ENCODE peak calls at places on chromosome 13, in six cellular contexts. Q is GM12891, Y is H1, P is GM12878, T is K562, F is HepG2. D is an unnamed sample.
A peak's percentile ranks its signal among the peaks of the same experiment; 100 is the strongest.

GRCh38 chr13:104310861-104311260 is 1244.6 kb upstream of the SLC10A2 start:
- DNase-seq in Q (no peak), Y (no peak), P (no peak), T (no peak), F (no peak), D (no peak)

GRCh38 chr13:98947925-98948324 is 29.9 kb downstream of the DOCK9 start:
- DNase-seq in Q (no peak), Y (no peak), P (no peak), T (no peak), F (no peak), D (no peak)

GRCh38 chr13:30739646-30740642 is 4.6 kb downstream of the ALOX5AP start:
- DNase-seq in Q (no peak), Y (no peak), P (peak; percentile 76), T (no peak), F (no peak), D (peak; percentile 35)

GRCh38 chr13:41645313-41645712 is 188.0 kb downstream of the RGCC start:
- DNase-seq in Q (no peak), Y (no peak), P (no peak), T (no peak), F (peak; percentile 88), D (no peak)

GRCh38 chr13:73578251-73578875 is 519.6 kb downstream of the KLF5 start:
- DNase-seq in Q (no peak), Y (no peak), P (no peak), T (no peak), F (no peak), D (no peak)

GRCh38 chr13:102374233-102374632 is 27.6 kb downstream of the FGF14 start:
- DNase-seq in Q (no peak), Y (no peak), P (no peak), T (no peak), F (no peak), D (no peak)

GRCh38 chr13:31884556-31884955 is 145.2 kb downstream of the RXFP2 start:
- DNase-seq in Q (no peak), Y (no peak), P (no peak), T (no peak), F (no peak), D (no peak)

GRCh38 chr13:73440296-73440895 is 381.6 kb downstream of the KLF5 start:
- DNase-seq in Q (no peak), Y (no peak), P (no peak), T (no peak), F (no peak), D (no peak)

GRCh38 chr13:23434431-23434830 is 929 bp upstream of the SACS start:
- DNase-seq in Q (no peak), Y (peak; percentile 41), P (no peak), T (no peak), F (no peak), D (no peak)

GRCh38 chr13:32850311-32851052 is 165.7 kb upstream of the KL start:
- DNase-seq in Q (no peak), Y (peak; percentile 19), P (no peak), T (no peak), F (no peak), D (no peak)

GRCh38 chr13:45954861-45955595 is 97.5 kb downstream of the ZC3H13 start:
- DNase-seq in Q (no peak), Y (no peak), P (no peak), T (no peak), F (no peak), D (no peak)

GRCh38 chr13:62687727-62688126 is 1272.1 kb upstream of the PCDH20 start:
- DNase-seq in Q (no peak), Y (no peak), P (no peak), T (no peak), F (no peak), D (no peak)

GRCh38 chr13:20231839-20232555 is at the start of gene GJB6:
- DNase-seq in Q (peak; percentile 66), Y (peak; percentile 72), P (no peak), T (no peak), F (no peak), D (peak; percentile 32)

GRCh38 chr13:97125051-97125809 is 96.9 kb upstream of the MBNL2 start:
- DNase-seq in Q (no peak), Y (no peak), P (peak; percentile 63), T (no peak), F (peak; percentile 17), D (no peak)

GRCh38 chr13:91185294-91185863 is 162.1 kb upstream of the MIR17HG start:
- DNase-seq in Q (no peak), Y (no peak), P (no peak), T (no peak), F (peak; percentile 9), D (no peak)

GRCh38 chr13:40315416-40316064 is 350.9 kb downstream of the FOXO1 start:
- DNase-seq in Q (no peak), Y (no peak), P (no peak), T (no peak), F (no peak), D (no peak)

GRCh38 chr13:20360041-20360491 is 127.9 kb upstream of the GJB6 start:
- DNase-seq in Q (no peak), Y (no peak), P (no peak), T (no peak), F (no peak), D (no peak)

GRCh38 chr13:109999659-110000533 is 213.5 kb upstream of the IRS2 start:
- DNase-seq in Q (no peak), Y (no peak), P (no peak), T (no peak), F (no peak), D (no peak)

GRCh38 chr13:97133554-97133953 is 88.6 kb upstream of the MBNL2 start:
- DNase-seq in Q (no peak), Y (no peak), P (no peak), T (no peak), F (no peak), D (no peak)

GRCh38 chr13:40153516-40153915 is 498.1 kb downstream of the COG6 start:
- DNase-seq in Q (no peak), Y (no peak), P (no peak), T (no peak), F (no peak), D (no peak)

GRCh38 chr13:106633321-106633720 is 65.4 kb upstream of the ARGLU1 start:
- DNase-seq in Q (no peak), Y (no peak), P (no peak), T (no peak), F (no peak), D (no peak)

GRCh38 chr13:23674795-23675640 is 104.8 kb downstream of the TNFRSF19 start:
- DNase-seq in Q (no peak), Y (no peak), P (no peak), T (no peak), F (peak; percentile 44), D (no peak)

GRCh38 chr13:51360489-51360888 is 21.0 kb downstream of the SERPINE3 start:
- DNase-seq in Q (no peak), Y (no peak), P (no peak), T (no peak), F (no peak), D (no peak)

GRCh38 chr13:45737571-45738002 is 35.5 kb downstream of the CBY2 start:
- DNase-seq in Q (peak; percentile 30), Y (peak; percentile 71), P (no peak), T (peak; percentile 34), F (no peak), D (no peak)

GRCh38 chr13:39779337-39780270 is 124.1 kb downstream of the COG6 start:
- DNase-seq in Q (no peak), Y (no peak), P (no peak), T (no peak), F (no peak), D (no peak)

GRCh38 chr13:110358381-110358780 is 51.3 kb downstream of the COL4A2 start:
- DNase-seq in Q (no peak), Y (no peak), P (no peak), T (no peak), F (no peak), D (no peak)

GRCh38 chr13:47898080-47898479 is 103.0 kb downstream of the SUCLA2 start:
- DNase-seq in Q (no peak), Y (no peak), P (no peak), T (no peak), F (peak; percentile 14), D (no peak)

DNA sequence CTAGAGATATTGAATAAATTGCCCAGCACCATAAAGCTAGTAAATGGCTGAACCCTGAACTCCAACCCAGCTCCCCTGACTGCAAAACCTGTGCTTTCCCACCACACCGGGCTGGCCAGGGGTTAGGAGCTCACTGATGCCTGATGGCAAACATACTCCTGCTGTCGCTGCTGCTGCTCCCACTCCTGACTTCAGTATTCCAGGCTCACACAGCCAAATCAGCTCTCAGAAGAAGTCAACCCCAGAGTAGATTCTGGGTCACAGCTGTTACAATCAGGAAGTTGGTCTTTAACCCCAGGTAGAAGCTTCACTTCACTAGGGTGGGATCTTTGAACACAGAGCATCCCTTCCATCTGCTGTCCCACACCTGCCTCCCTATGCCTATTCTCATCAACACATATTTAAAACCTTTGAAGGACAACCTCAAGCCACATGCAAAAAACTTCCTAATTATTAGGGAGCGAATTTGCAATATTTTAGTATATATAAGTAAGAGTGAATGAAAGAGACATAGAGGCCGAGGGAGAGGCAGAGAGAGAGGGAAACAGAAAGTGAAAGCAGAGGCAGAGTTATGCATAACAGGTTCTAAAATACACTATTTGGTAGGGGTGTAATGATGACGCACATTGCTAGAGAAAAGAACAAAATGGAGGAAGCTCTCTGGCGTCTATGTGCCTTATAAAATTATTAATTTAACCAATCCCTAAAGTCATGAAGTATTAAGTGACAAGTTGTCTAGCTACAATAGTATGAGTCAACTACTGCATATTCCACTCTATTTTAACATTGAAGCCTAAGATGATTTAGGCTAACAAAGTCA is 99.4 kb upstream of the SERP2 start:
- DNase-seq in Q (peak; percentile 16), Y (no peak), P (no peak), T (no peak), F (no peak), D (no peak)
- TF ChIP-seq POLR2AphosphoS5 in Q (no peak), Y (no peak), P (no peak), T (no peak), F (no peak), D (no peak)

GRCh38 chr13:34246511-34246910 is 428.6 kb downstream of the RFC3 start:
- DNase-seq in Q (no peak), Y (no peak), P (no peak), T (no peak), F (no peak), D (no peak)

GRCh38 chr13:34249546-34249945 is 431.6 kb downstream of the RFC3 start:
- DNase-seq in Q (no peak), Y (no peak), P (no peak), T (no peak), F (no peak), D (no peak)

GRCh38 chr13:34250151-34250550 is 432.2 kb downstream of the RFC3 start:
- DNase-seq in Q (no peak), Y (no peak), P (no peak), T (no peak), F (no peak), D (no peak)

GRCh38 chr13:34243396-34243795 is 425.4 kb downstream of the RFC3 start:
- DNase-seq in Q (no peak), Y (no peak), P (no peak), T (no peak), F (no peak), D (no peak)

GRCh38 chr13:34247596-34247995 is 429.6 kb downstream of the RFC3 start:
- DNase-seq in Q (no peak), Y (no peak), P (no peak), T (no peak), F (no peak), D (no peak)
- TF ChIP-seq TAF1 in Q (no peak), Y (no peak), P (no peak), T (no peak), F (no peak), D (no peak)

GRCh38 chr13:49373699-49374098 is 70.2 kb downstream of the CAB39L start:
- DNase-seq in Q (no peak), Y (no peak), P (no peak), T (no peak), F (peak; percentile 14), D (no peak)
- TF ChIP-seq POLR2A in Q (no peak), Y (no peak), P (no peak), T (no peak), F (no peak), D (no peak)

GRCh38 chr13:22014469-22014868 is 343.6 kb downstream of the FGF9 start:
- DNase-seq in Q (no peak), Y (no peak), P (no peak), T (no peak), F (no peak), D (no peak)
- TF ChIP-seq POLR2AphosphoS5 in Q (no peak), Y (no peak), P (no peak), T (no peak), F (no peak), D (no peak)

D was measured in GM12892.